ENCODE peak calls at places on chromosomes 1 and 21, in nine cellular contexts. G is left colon, U is WTC11, O is fibroblast of lung, Z is myocyte, Q is T-helper 1 cell, L is T follicular helper cell, R is EL, E is T47D. F is an unnamed sample.

GRCh38 chr21:45869121-45870007 is 112.2 kb upstream of the COL6A1 start:
- DNase-seq in E (no peak), Z (no peak), R (peak), U (no peak), L (no peak), Q (no peak), G (no peak), O (peak), F (no peak)

GRCh38 chr1:23558872-23559135 is 497 bp downstream of the ID3 start:
- DNase-seq in O (no peak), G (no peak), Q (no peak), R (no peak), E (no peak), Z (no peak), U (no peak), L (no peak), F (no peak)

GRCh38 chr1:15027515-15027948 is 126.0 kb upstream of the TMEM51 start:
- DNase-seq in E (peak), O (peak), L (no peak), Q (no peak), R (peak), G (peak), U (peak), Z (peak), F (no peak)

GRCh38 chr1:205147191-205147590 is 25.4 kb upstream of the RBBP5 start:
- DNase-seq in Q (no peak), E (no peak), R (peak), Z (peak), O (peak), G (no peak), L (no peak), U (no peak), F (no peak)

GRCh38 chr1:156052862-156053769 is 482 bp downstream of the UBQLN4 start:
- DNase-seq in E (peak), O (peak), G (peak), U (peak), Z (peak), R (peak), L (peak), Q (peak), F (peak)

GRCh38 chr1:159197767-159198557 is 6.7 kb upstream of the ACKR1 start:
- DNase-seq in U (peak), L (peak), Z (peak), R (peak), G (peak), E (peak), Q (no peak), O (peak), F (no peak)

GRCh38 chr1:32816676-32817158 is 441 bp downstream of the YARS1 start:
- DNase-seq in G (no peak), Q (no peak), Z (peak), L (no peak), R (peak), E (peak), O (peak), U (no peak), F (no peak)

GRCh38 chr1:100924212-100924611 is 28.3 kb downstream of the SLC30A7 start:
- DNase-seq in G (no peak), U (no peak), L (no peak), E (no peak), Z (no peak), O (peak), Q (no peak), R (peak), F (no peak)

GRCh38 chr1:232795497-232796068 is 9.6 kb upstream of the MAP10 start:
- DNase-seq in L (no peak), R (no peak), Q (no peak), G (no peak), O (no peak), U (no peak), E (no peak), Z (no peak), F (no peak)

GRCh38 chr1:4017636-4018365 is 117.7 kb upstream of the C1orf174 start:
- DNase-seq in R (no peak), U (no peak), Z (no peak), O (no peak), L (no peak), G (no peak), E (no peak), Q (no peak), F (no peak)